ENCODE peak calls at places on chromosome X, in ten cellular contexts. One of them, this sample, is unnamed.

GRCh38 chrX:154396948-154397887 is 959 bp upstream of the RPL10 start:
- DNase-seq in GM12865: peak
- DNase-seq in GM19239: no peak
- DNase-seq in A673: peak
- DNase-seq in NCI-H2081: peak
- DNase-seq in endothelial cell: peak
- DNase-seq in adrenal gland: peak
- DNase-seq in Right ventricle myocardium superior: peak
- DNase-seq in HS-5: no peak
- DNase-seq in activated naive CD4-positive, alpha-beta T cell: no peak
- DNase-seq in this sample: peak

GRCh38 chrX:98607739-98608138 is 1724.0 kb downstream of the RPA4 start:
- DNase-seq in GM12865: no peak
- DNase-seq in GM19239: no peak
- DNase-seq in A673: no peak
- DNase-seq in NCI-H2081: no peak
- DNase-seq in endothelial cell: no peak
- DNase-seq in adrenal gland: no peak
- DNase-seq in Right ventricle myocardium superior: no peak
- DNase-seq in HS-5: no peak
- DNase-seq in activated naive CD4-positive, alpha-beta T cell: no peak
- DNase-seq in this sample: no peak

GRCh38 chrX:123093792-123094191 is 90.3 kb upstream of the GRIA3 start:
- DNase-seq in GM12865: no peak
- DNase-seq in GM19239: no peak
- DNase-seq in A673: no peak
- DNase-seq in NCI-H2081: peak
- DNase-seq in endothelial cell: no peak
- DNase-seq in adrenal gland: no peak
- DNase-seq in Right ventricle myocardium superior: no peak
- DNase-seq in HS-5: no peak
- DNase-seq in activated naive CD4-positive, alpha-beta T cell: no peak
- DNase-seq in this sample: no peak

GRCh38 chrX:48459483-48459882 is 10.6 kb downstream of the SLC38A5 start:
- DNase-seq in GM12865: no peak
- DNase-seq in GM19239: no peak
- DNase-seq in A673: no peak
- DNase-seq in NCI-H2081: no peak
- DNase-seq in endothelial cell: no peak
- DNase-seq in adrenal gland: no peak
- DNase-seq in Right ventricle myocardium superior: no peak
- DNase-seq in HS-5: no peak
- DNase-seq in activated naive CD4-positive, alpha-beta T cell: no peak
- DNase-seq in this sample: no peak

GRCh38 chrX:136780738-136781137 is at the start of gene ARHGEF6:
- DNase-seq in GM12865: peak
- DNase-seq in GM19239: no peak
- DNase-seq in A673: no peak
- DNase-seq in NCI-H2081: no peak
- DNase-seq in endothelial cell: no peak
- DNase-seq in adrenal gland: no peak
- DNase-seq in Right ventricle myocardium superior: no peak
- DNase-seq in HS-5: no peak
- DNase-seq in activated naive CD4-positive, alpha-beta T cell: no peak
- DNase-seq in this sample: no peak

GRCh38 chrX:104098151-104098808 is 14.0 kb upstream of the ZCCHC18 start:
- DNase-seq in GM12865: peak
- DNase-seq in GM19239: no peak
- DNase-seq in A673: peak
- DNase-seq in NCI-H2081: peak
- DNase-seq in endothelial cell: peak
- DNase-seq in adrenal gland: peak
- DNase-seq in Right ventricle myocardium superior: no peak
- DNase-seq in HS-5: no peak
- DNase-seq in activated naive CD4-positive, alpha-beta T cell: peak
- DNase-seq in this sample: no peak

GRCh38 chrX:42975906-42976305 is 197.9 kb upstream of the PPP1R2C start:
- DNase-seq in GM12865: no peak
- DNase-seq in GM19239: no peak
- DNase-seq in A673: no peak
- DNase-seq in NCI-H2081: no peak
- DNase-seq in endothelial cell: no peak
- DNase-seq in adrenal gland: no peak
- DNase-seq in Right ventricle myocardium superior: no peak
- DNase-seq in HS-5: no peak
- DNase-seq in activated naive CD4-positive, alpha-beta T cell: no peak
- DNase-seq in this sample: no peak

GRCh38 chrX:30253257-30253656 is 6.3 kb downstream of the MAGEB1 start:
- DNase-seq in GM12865: peak
- DNase-seq in GM19239: no peak
- DNase-seq in A673: no peak
- DNase-seq in NCI-H2081: no peak
- DNase-seq in endothelial cell: no peak
- DNase-seq in adrenal gland: no peak
- DNase-seq in Right ventricle myocardium superior: no peak
- DNase-seq in HS-5: no peak
- DNase-seq in activated naive CD4-positive, alpha-beta T cell: no peak
- DNase-seq in this sample: no peak

GRCh38 chrX:49761481-49761880 is 65.7 kb upstream of the PAGE1 start:
- DNase-seq in GM12865: peak
- DNase-seq in GM19239: peak
- DNase-seq in A673: peak
- DNase-seq in NCI-H2081: no peak
- DNase-seq in endothelial cell: peak
- DNase-seq in adrenal gland: no peak
- DNase-seq in Right ventricle myocardium superior: no peak
- DNase-seq in HS-5: no peak
- DNase-seq in activated naive CD4-positive, alpha-beta T cell: no peak
- DNase-seq in this sample: no peak